ENCODE peak calls at places on chromosomes 13 and 19, in four cellular contexts. H is activated T-helper 2 cell treated with anti-CD3 and anti-CD28 coated beads, Interferon-gamma antibody, Interleukin-2, Interleukin-4, amounts not matched to agents 10 μg/mL and 5 μg/mL and 100 μg/mL, durations not matched to agents 14 hours and 24 hours and 36 hours; M is LHCN-M2; W is omental fat pad. P is an unnamed sample.

GRCh38 chr19:51415187-51415586 is 2.3 kb downstream of the SIGLEC10 start:
- DNase-seq in H (no peak), M (no peak), W (no peak), P (no peak)

GRCh38 chr19:48954595-48955307 is at the start of gene BAX:
- DNase-seq in H (peak), M (peak), W (peak), P (peak)

GRCh38 chr13:113875829-113876228 is 12.0 kb upstream of the GAS6 start:
- DNase-seq in H (no peak), M (no peak), W (no peak), P (peak)

GRCh38 chr13:113786262-113786841 is 27.3 kb downstream of the TMEM255B start:
- DNase-seq in H (no peak), M (peak), W (peak), P (no peak)

GRCh38 chr13:77136902-77137420 is 110.0 kb upstream of the FBXL3 start:
- DNase-seq in H (no peak), M (peak), W (no peak), P (no peak)

GRCh38 chr19:34577531-34578101 is 96.1 kb downstream of the WTIP start:
- DNase-seq in H (no peak), M (no peak), W (no peak), P (peak)

GRCh38 chr19:45499196-45500180 is 1.2 kb downstream of the PPM1N start:
- DNase-seq in H (peak), M (peak), W (no peak), P (no peak)

GRCh38 chr19:30284885-30285284 is 87.3 kb upstream of the ZNF536 start:
- DNase-seq in H (no peak), M (no peak), W (no peak), P (no peak)

GRCh38 chr19:42199440-42200115 is 17.9 kb downstream of the DEDD2 start:
- DNase-seq in H (peak), M (no peak), W (no peak), P (no peak)

GRCh38 chr19:2343289-2343982 is 15.0 kb downstream of the SPPL2B start:
- DNase-seq in H (no peak), M (no peak), W (no peak), P (no peak)

GRCh38 chr19:38394488-38394887 is 6.0 kb downstream of the SPRED3 start:
- DNase-seq in H (peak), M (no peak), W (no peak), P (no peak)

GRCh38 chr19:3593156-3593555 is 7.9 kb downstream of the GIPC3 start:
- DNase-seq in H (no peak), M (no peak), W (no peak), P (no peak)

GRCh38 chr19:6686628-6686975 is 16.6 kb upstream of the TNFSF14 start:
- DNase-seq in H (no peak), M (no peak), W (no peak), P (no peak)

GRCh38 chr19:46848389-46848788 is 2.3 kb downstream of the AP2S1 start:
- DNase-seq in H (no peak), M (no peak), W (no peak), P (no peak)

GRCh38 chr19:14786421-14786851 is 8.1 kb upstream of the ADGRE2 start:
- DNase-seq in H (no peak), M (no peak), W (no peak), P (peak)

GRCh38 chr13:33402975-33403374 is 117.4 kb upstream of the STARD13 start:
- DNase-seq in H (no peak), M (no peak), W (no peak), P (no peak)

GRCh38 chr19:49338691-49339363 is 3.6 kb downstream of the CD37 start:
- DNase-seq in H (no peak), M (no peak), W (peak), P (no peak)

GRCh38 chr19:5941673-5942072 is 27.6 kb downstream of the CAPS start:
- DNase-seq in H (no peak), M (no peak), W (no peak), P (no peak)

GRCh38 chr19:15180451-15181390 is 20.1 kb downstream of the NOTCH3 start:
- DNase-seq in H (no peak), M (no peak), W (no peak), P (no peak)

GRCh38 chr13:76161143-76161542 is 525.0 kb downstream of the LMO7 start:
- DNase-seq in H (no peak), M (peak), W (no peak), P (no peak)

GRCh38 chr19:1882089-1882785 is 3.1 kb downstream of the ABHD17A start:
- DNase-seq in H (peak), M (no peak), W (no peak), P (no peak)

GRCh38 chr19:3700242-3701032 is at the start of gene PIP5K1C:
- DNase-seq in H (peak), M (peak), W (peak), P (no peak)

GRCh38 chr19:13382633-13382938 is 123.7 kb downstream of the CACNA1A start:
- DNase-seq in H (no peak), M (no peak), W (no peak), P (no peak)

GRCh38 chr13:33931397-33931987 is 113.5 kb downstream of the RFC3 start:
- DNase-seq in H (no peak), M (peak), W (no peak), P (no peak)

GRCh38 chr19:29708553-29709439 is 6.3 kb downstream of the C19orf12 start:
- DNase-seq in H (no peak), M (peak), W (no peak), P (no peak)

GRCh38 chr19:45571457-45572220 is 13.0 kb downstream of the OPA3 start:
- DNase-seq in H (no peak), M (no peak), W (no peak), P (no peak)

GRCh38 chr19:49667473-49667872 is 1.7 kb downstream of the BCL2L12 start:
- DNase-seq in H (no peak), M (no peak), W (no peak), P (no peak)

P was measured in vagina.